ENCODE peak calls at places on chromosomes 5 and 9, in eight cellular contexts. One of them, this sample, is unnamed.

GRCh38 chr5:181189962-181190710 is 14.9 kb downstream of the TRIM7 start:
- DNase-seq in progenitor cell of endocrine pancreas: peak
- DNase-seq in stimulated activated CD4-positive, alpha-beta T cell treated with anti-CD3 and anti-CD28 coated beads, Interleukin-2, amount 100 ng/mL, for 48 hours: no peak
- DNase-seq in dorsolateral prefrontal cortex: no peak
- DNase-seq in H7: peak
- DNase-seq in activated naive CD4-positive, alpha-beta T cell treated with Interleukin-2 at 50 U/mL for 16 hours: peak
- DNase-seq in astrocyte of the spinal cord: no peak
- DNase-seq in DMS153: no peak
- DNase-seq in this sample: peak

GRCh38 chr9:12916037-12916436 is 141.2 kb downstream of the LURAP1L start:
- DNase-seq in astrocyte of the spinal cord: peak
- DNase-seq in stimulated activated CD4-positive, alpha-beta T cell treated with anti-CD3 and anti-CD28 coated beads, Interleukin-2, amount 100 ng/mL, for 48 hours: no peak
- DNase-seq in progenitor cell of endocrine pancreas: no peak
- DNase-seq in DMS153: no peak
- DNase-seq in activated naive CD4-positive, alpha-beta T cell treated with Interleukin-2 at 50 U/mL for 16 hours: no peak
- DNase-seq in dorsolateral prefrontal cortex: peak
- DNase-seq in H7: no peak
- DNase-seq in this sample: peak

GRCh38 chr5:151651997-151652645 is 34.6 kb downstream of the SPARC start:
- DNase-seq in astrocyte of the spinal cord: peak
- DNase-seq in DMS153: peak
- DNase-seq in progenitor cell of endocrine pancreas: peak
- DNase-seq in activated naive CD4-positive, alpha-beta T cell treated with Interleukin-2 at 50 U/mL for 16 hours: peak
- DNase-seq in dorsolateral prefrontal cortex: peak
- DNase-seq in stimulated activated CD4-positive, alpha-beta T cell treated with anti-CD3 and anti-CD28 coated beads, Interleukin-2, amount 100 ng/mL, for 48 hours: peak
- DNase-seq in H7: peak
- DNase-seq in this sample: peak

GRCh38 chr9:137114220-137114612 is 317 bp downstream of the DPP7 start:
- DNase-seq in dorsolateral prefrontal cortex: no peak
- DNase-seq in DMS153: no peak
- DNase-seq in H7: no peak
- DNase-seq in activated naive CD4-positive, alpha-beta T cell treated with Interleukin-2 at 50 U/mL for 16 hours: no peak
- DNase-seq in progenitor cell of endocrine pancreas: no peak
- DNase-seq in stimulated activated CD4-positive, alpha-beta T cell treated with anti-CD3 and anti-CD28 coated beads, Interleukin-2, amount 100 ng/mL, for 48 hours: no peak
- DNase-seq in astrocyte of the spinal cord: no peak
- DNase-seq in this sample: no peak

GRCh38 chr9:69981686-69982450 is 61.8 kb upstream of the MAMDC2 start:
- DNase-seq in astrocyte of the spinal cord: peak
- DNase-seq in DMS153: peak
- DNase-seq in activated naive CD4-positive, alpha-beta T cell treated with Interleukin-2 at 50 U/mL for 16 hours: no peak
- DNase-seq in progenitor cell of endocrine pancreas: no peak
- DNase-seq in H7: no peak
- DNase-seq in stimulated activated CD4-positive, alpha-beta T cell treated with anti-CD3 and anti-CD28 coated beads, Interleukin-2, amount 100 ng/mL, for 48 hours: no peak
- DNase-seq in dorsolateral prefrontal cortex: no peak
- DNase-seq in this sample: no peak

GRCh38 chr5:9441610-9442009 is 104.3 kb downstream of the SEMA5A start:
- DNase-seq in progenitor cell of endocrine pancreas: no peak
- DNase-seq in activated naive CD4-positive, alpha-beta T cell treated with Interleukin-2 at 50 U/mL for 16 hours: no peak
- DNase-seq in DMS153: no peak
- DNase-seq in astrocyte of the spinal cord: no peak
- DNase-seq in stimulated activated CD4-positive, alpha-beta T cell treated with anti-CD3 and anti-CD28 coated beads, Interleukin-2, amount 100 ng/mL, for 48 hours: no peak
- DNase-seq in H7: no peak
- DNase-seq in dorsolateral prefrontal cortex: no peak
- DNase-seq in this sample: no peak

GRCh38 chr5:161399996-161400562 is 146.4 kb downstream of the GABRB2 start:
- DNase-seq in H7: no peak
- DNase-seq in stimulated activated CD4-positive, alpha-beta T cell treated with anti-CD3 and anti-CD28 coated beads, Interleukin-2, amount 100 ng/mL, for 48 hours: no peak
- DNase-seq in astrocyte of the spinal cord: no peak
- DNase-seq in dorsolateral prefrontal cortex: no peak
- DNase-seq in DMS153: no peak
- DNase-seq in progenitor cell of endocrine pancreas: no peak
- DNase-seq in activated naive CD4-positive, alpha-beta T cell treated with Interleukin-2 at 50 U/mL for 16 hours: no peak
- DNase-seq in this sample: no peak

GRCh38 chr9:129309041-129309430 is 131.0 kb upstream of the IER5L start:
- DNase-seq in DMS153: no peak
- DNase-seq in activated naive CD4-positive, alpha-beta T cell treated with Interleukin-2 at 50 U/mL for 16 hours: no peak
- DNase-seq in stimulated activated CD4-positive, alpha-beta T cell treated with anti-CD3 and anti-CD28 coated beads, Interleukin-2, amount 100 ng/mL, for 48 hours: no peak
- DNase-seq in progenitor cell of endocrine pancreas: no peak
- DNase-seq in H7: no peak
- DNase-seq in dorsolateral prefrontal cortex: no peak
- DNase-seq in astrocyte of the spinal cord: no peak
- DNase-seq in this sample: peak

This sample was measured in testis.